ENCODE peak calls at places on chromosomes 12 and 14, in nine cellular contexts. R is natural killer cell; E is mesothelial cell of epicardium; N is fibroblast of lung; O is pancreas; J is CD4-positive, alpha-beta T cell; Z is lower leg skin; B is cardiac fibroblast; T is SK-N-SH. A is an unnamed sample.

GRCh38 chr12:78118036-78118435 is 287.3 kb downstream of the NAV3 start:
- DNase-seq in E (no peak), R (no peak), J (no peak), Z (no peak), B (no peak), N (no peak), O (no peak), T (peak), A (no peak)

GRCh38 chr14:102610968-102611811 is 18.7 kb downstream of the RCOR1 start:
- DNase-seq in Z (no peak), E (no peak), J (no peak), O (no peak), N (no peak), T (no peak), B (peak), R (no peak), A (no peak)

GRCh38 chr12:96486751-96487150 is 2.6 kb upstream of the CFAP54 start:
- DNase-seq in J (no peak), R (no peak), N (no peak), Z (no peak), O (no peak), B (no peak), T (no peak), E (no peak), A (no peak)

GRCh38 chr12:111569363-111570089 is 29.6 kb downstream of the ATXN2 start:
- DNase-seq in R (no peak), E (no peak), O (no peak), N (no peak), Z (no peak), B (no peak), J (no peak), T (no peak), A (no peak)

GRCh38 chr12:100826323-100826722 is 31.7 kb downstream of the ANO4 start:
- DNase-seq in B (peak), E (peak), O (no peak), N (peak), T (no peak), J (no peak), Z (no peak), R (no peak), A (peak)

GRCh38 chr12:6113691-6114475 is 10.6 kb downstream of the VWF start:
- DNase-seq in J (no peak), N (no peak), T (no peak), R (no peak), O (no peak), E (no peak), Z (no peak), B (no peak), A (no peak)

GRCh38 chr14:73339846-73340565 is 102.7 kb downstream of the PAPLN start:
- DNase-seq in T (no peak), E (no peak), R (no peak), B (no peak), J (no peak), N (no peak), Z (no peak), O (no peak), A (no peak)

GRCh38 chr12:49092086-49092815 is 2.4 kb downstream of the DHH start:
- DNase-seq in N (no peak), E (no peak), O (peak), J (peak), Z (no peak), T (peak), B (peak), R (no peak), A (peak)

DNA sequence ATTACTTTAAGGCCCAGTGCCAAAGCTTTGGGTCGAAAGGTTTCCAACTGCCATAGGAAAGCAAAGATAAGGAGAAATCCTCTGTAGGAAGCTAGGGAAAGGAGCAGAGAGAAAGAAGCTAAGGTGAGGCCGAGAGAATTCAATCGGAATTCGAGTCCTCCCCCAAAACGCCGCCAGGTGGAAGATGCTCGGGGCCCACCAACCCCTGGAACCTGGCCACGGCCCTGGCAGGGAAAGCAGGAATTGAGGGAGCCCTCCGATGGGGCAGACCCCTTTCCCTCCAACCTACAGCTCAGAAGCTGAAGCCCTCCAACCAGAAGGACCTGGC is 498 bp downstream of the GMFB start:
- DNase-seq in J (no peak), R (no peak), O (no peak), B (no peak), Z (no peak), E (no peak), T (no peak), N (no peak), A (no peak)
- TF ChIP-seq CTCF in J (no peak), R (no peak), O (no peak), B (peak), Z (no peak), E (no peak), T (peak), N (no peak), A (no peak)

DNA sequence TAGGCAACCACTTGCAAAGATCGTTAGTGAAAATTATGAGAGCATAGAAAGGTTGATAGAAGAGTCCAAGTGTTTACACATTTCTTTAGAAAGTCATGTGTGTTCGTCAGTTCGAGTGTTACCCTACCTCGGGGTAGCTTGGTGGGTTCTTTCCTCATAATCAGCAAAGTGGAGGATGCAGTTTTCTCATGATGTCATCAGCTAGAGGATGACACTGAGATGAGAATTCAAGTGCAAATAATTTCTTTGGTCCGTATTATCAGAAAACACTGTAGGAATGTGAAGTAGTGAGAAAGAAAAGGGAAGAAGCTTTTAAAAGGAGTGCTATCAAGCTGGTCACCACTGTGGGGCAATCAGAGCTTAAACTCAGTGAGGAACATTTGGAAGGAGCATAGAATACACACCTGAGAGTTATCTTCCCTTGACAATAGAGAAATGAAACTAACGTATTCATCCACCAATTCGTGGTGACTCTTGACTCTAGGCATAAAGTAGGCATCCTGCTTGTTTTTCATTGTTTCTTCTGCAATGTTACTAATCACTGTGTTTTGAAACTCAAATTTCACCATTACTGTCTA is 1340.9 kb upstream of the TMEM132C start:
- DNase-seq in E (no peak), O (no peak), Z (no peak), T (no peak), J (no peak), N (no peak), R (no peak), B (no peak), A (no peak)
- TF ChIP-seq CTCF in E (no peak), O (no peak), Z (no peak), T (no peak), J (no peak), N (no peak), R (no peak), B (no peak), A (no peak)

DNA sequence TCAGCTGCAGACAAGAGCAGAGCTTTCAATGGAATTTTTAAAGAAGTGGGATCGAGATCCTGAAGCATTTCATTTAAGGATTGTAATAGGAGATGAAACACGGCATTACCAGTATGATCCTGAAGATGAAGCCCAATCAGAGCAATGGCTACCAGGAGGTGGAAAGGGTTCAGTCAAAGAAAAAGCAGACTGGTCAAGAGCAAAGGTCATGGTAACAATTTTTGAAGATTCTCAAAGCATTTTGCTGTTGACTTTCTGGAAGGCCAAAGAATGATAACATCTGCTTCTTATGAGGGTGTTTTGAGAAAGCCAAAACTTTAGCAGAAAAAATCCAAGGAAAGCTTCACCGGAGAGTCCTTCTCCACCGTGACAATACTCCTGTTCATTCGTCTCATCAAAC is 204.3 kb upstream of the EEA1 start:
- DNase-seq in E (no peak), Z (no peak), N (no peak), R (no peak), O (no peak), T (no peak), J (no peak), B (no peak), A (no peak)
- TF ChIP-seq CTCF in E (no peak), Z (no peak), N (no peak), R (no peak), O (no peak), T (no peak), J (no peak), B (no peak), A (no peak)

GRCh38 chr12:55681142-55682077 is 26.3 kb downstream of the ITGA7 start:
- DNase-seq in R (no peak), O (peak), N (peak), E (no peak), T (no peak), Z (peak), B (peak), J (no peak), A (peak)
- TF ChIP-seq CTCF in R (no peak), O (peak), N (peak), E (no peak), T (peak), Z (no peak), B (peak), J (no peak), A (no peak)

GRCh38 chr14:69850086-69850735 is 29.0 kb upstream of the SMOC1 start:
- DNase-seq in E (no peak), Z (no peak), J (no peak), N (no peak), B (no peak), T (no peak), O (no peak), R (no peak), A (no peak)
- TF ChIP-seq CTCF in E (no peak), Z (no peak), J (no peak), N (no peak), B (no peak), T (no peak), O (no peak), R (no peak), A (no peak)

DNA sequence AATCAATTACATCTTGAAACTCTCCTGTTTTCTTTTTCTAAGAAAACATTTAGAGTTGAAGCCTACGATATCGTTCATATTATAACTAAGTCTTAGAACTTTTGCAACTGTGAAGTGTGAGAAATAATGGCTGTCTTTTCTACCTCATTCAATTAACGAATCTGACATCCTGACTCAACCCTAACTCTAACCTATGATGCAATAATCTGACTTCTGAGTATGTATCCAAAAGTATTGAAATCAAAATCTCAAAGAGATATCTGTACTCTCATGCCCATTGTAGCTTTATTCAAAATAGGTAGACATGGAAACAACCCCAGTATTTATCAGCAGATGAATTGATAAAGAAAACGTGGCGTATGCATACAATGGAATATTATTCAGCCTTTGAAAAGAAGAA is 252.7 kb downstream of the KCNH5 start:
- DNase-seq in N (no peak), B (no peak), O (no peak), E (no peak), J (no peak), T (no peak), R (no peak), Z (no peak), A (no peak)
- TF ChIP-seq CTCF in N (no peak), B (no peak), O (no peak), E (no peak), J (no peak), T (no peak), R (no peak), Z (no peak), A (no peak)

GRCh38 chr14:35959835-35960234 is 133.7 kb downstream of the BRMS1L start:
- DNase-seq in R (no peak), E (no peak), O (no peak), T (no peak), Z (no peak), N (no peak), B (no peak), J (no peak), A (no peak)
- TF ChIP-seq CTCF in R (no peak), E (no peak), O (no peak), T (peak), Z (no peak), N (no peak), B (no peak), J (no peak), A (no peak)

GRCh38 chr14:25233613-25234012 is 183.7 kb upstream of the STXBP6 start:
- DNase-seq in E (no peak), O (no peak), J (no peak), B (no peak), T (no peak), N (no peak), R (no peak), Z (no peak), A (no peak)

GRCh38 chr14:25239170-25239569 is 189.2 kb upstream of the STXBP6 start:
- DNase-seq in E (no peak), R (no peak), Z (no peak), O (no peak), T (no peak), N (no peak), J (no peak), B (no peak), A (no peak)

DNA sequence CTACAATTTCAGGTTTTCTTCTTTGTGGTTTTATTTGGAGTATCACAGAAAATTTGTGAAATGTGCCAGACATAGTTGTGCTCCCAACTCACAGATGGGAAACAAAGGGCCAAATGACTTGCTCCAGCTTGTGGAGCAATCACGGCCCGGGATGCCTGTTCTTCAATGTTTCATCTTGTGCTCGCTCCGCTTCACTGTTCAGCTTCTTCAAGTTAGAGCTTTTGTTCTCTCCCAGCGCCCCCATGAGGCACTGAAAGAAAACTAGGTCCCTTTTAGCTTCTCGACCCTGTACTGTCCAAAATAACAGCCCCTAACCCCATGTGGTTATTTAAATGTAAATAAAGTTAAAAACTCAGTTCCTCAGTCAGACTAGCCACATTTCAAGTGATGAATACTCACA is 187.9 kb upstream of the STXBP6 start:
- DNase-seq in O (no peak), J (no peak), E (no peak), B (peak), Z (no peak), T (no peak), R (no peak), N (peak), A (no peak)
- TF ChIP-seq CTCF in O (no peak), J (no peak), E (no peak), B (no peak), Z (no peak), T (peak), R (no peak), N (no peak), A (no peak)

GRCh38 chr14:70350078-70350477 is 9.4 kb downstream of the COX16 start:
- DNase-seq in T (no peak), B (no peak), N (no peak), J (no peak), R (no peak), O (no peak), E (no peak), Z (no peak), A (no peak)
- TF ChIP-seq CTCF in T (no peak), B (no peak), N (no peak), J (no peak), R (no peak), O (no peak), E (no peak), Z (no peak), A (no peak)

GRCh38 chr12:67648306-67649164 is at the start of gene DYRK2:
- DNase-seq in R (peak), T (peak), J (peak), O (peak), E (peak), N (peak), B (peak), Z (peak), A (peak)
- TF ChIP-seq CTCF in R (no peak), T (no peak), J (no peak), O (no peak), E (no peak), N (no peak), B (no peak), Z (no peak), A (no peak)